ENCODE peak calls at places on chromosomes 4 and X, in four cellular contexts. One of them, this sample, is unnamed.

GRCh38 chrX:20530319-20530979 is 263.7 kb upstream of the RPS6KA3 start:
- DNase-seq in lung: peak; percentile 52
- DNase-seq in NCI-H510A: peak; percentile 12
- DNase-seq in HL-60: no peak
- DNase-seq in this sample: peak; percentile 74

GRCh38 chr4:95255396-95256107 is 293.2 kb downstream of the UNC5C start:
- DNase-seq in lung: no peak
- DNase-seq in NCI-H510A: no peak
- DNase-seq in HL-60: no peak
- DNase-seq in this sample: no peak

GRCh38 chr4:47060561-47060960 is 29.2 kb downstream of the GABRB1 start:
- DNase-seq in lung: no peak
- DNase-seq in NCI-H510A: no peak
- DNase-seq in HL-60: no peak
- DNase-seq in this sample: no peak

GRCh38 chr4:101200561-101200960 is 146.8 kb downstream of the PPP3CA start:
- DNase-seq in lung: no peak
- DNase-seq in NCI-H510A: no peak
- DNase-seq in HL-60: peak; percentile 57
- DNase-seq in this sample: peak; percentile 89

GRCh38 chr4:133969202-133969873 is 232.3 kb downstream of the PABPC4L start:
- DNase-seq in lung: no peak
- DNase-seq in NCI-H510A: no peak
- DNase-seq in HL-60: no peak
- DNase-seq in this sample: peak; percentile 53

GRCh38 chr4:1596393-1596792 is 87.7 kb downstream of the FAM53A start:
- DNase-seq in lung: no peak
- DNase-seq in NCI-H510A: no peak
- DNase-seq in HL-60: no peak
- DNase-seq in this sample: no peak

GRCh38 chr4:82372874-82373815 is 646 bp downstream of the HNRNPD start:
- DNase-seq in lung: peak; percentile 82
- DNase-seq in NCI-H510A: peak; percentile 66
- DNase-seq in HL-60: peak; percentile 49
- DNase-seq in this sample: peak; percentile 83

GRCh38 chr4:25913056-25913850 is 767 bp upstream of the SMIM20 start:
- DNase-seq in lung: peak; percentile 38
- DNase-seq in NCI-H510A: no peak
- DNase-seq in HL-60: peak; percentile 54
- DNase-seq in this sample: peak; percentile 28

GRCh38 chr4:6674500-6675149 is 19.1 kb upstream of the S100P start:
- DNase-seq in lung: no peak
- DNase-seq in NCI-H510A: no peak
- DNase-seq in HL-60: no peak
- DNase-seq in this sample: peak; percentile 56

GRCh38 chr4:186666252-186666651 is 57.4 kb downstream of the FAT1 start:
- DNase-seq in lung: no peak
- DNase-seq in NCI-H510A: no peak
- DNase-seq in HL-60: no peak
- DNase-seq in this sample: no peak

GRCh38 chr4:105966046-105966445 is 70.8 kb downstream of the NPNT start:
- DNase-seq in lung: no peak
- DNase-seq in NCI-H510A: no peak
- DNase-seq in HL-60: no peak
- DNase-seq in this sample: peak; percentile 43

GRCh38 chr4:118286685-118287084 is 66.1 kb downstream of the PRSS12 start:
- DNase-seq in lung: no peak
- DNase-seq in NCI-H510A: no peak
- DNase-seq in HL-60: no peak
- DNase-seq in this sample: no peak

GRCh38 chr4:98027827-98028226 is 115.4 kb downstream of the STPG2 start:
- DNase-seq in lung: no peak
- DNase-seq in NCI-H510A: no peak
- DNase-seq in HL-60: no peak
- DNase-seq in this sample: peak; percentile 1

GRCh38 chrX:19659929-19660328 is 144.6 kb upstream of the MAP3K15 start:
- DNase-seq in lung: no peak
- DNase-seq in NCI-H510A: no peak
- DNase-seq in HL-60: no peak
- DNase-seq in this sample: no peak

GRCh38 chr4:79201976-79202375 is 123.9 kb downstream of the NAA11 start:
- DNase-seq in lung: no peak
- DNase-seq in NCI-H510A: no peak
- DNase-seq in HL-60: no peak
- DNase-seq in this sample: no peak

GRCh38 chr4:78056265-78057129 is 626 bp upstream of the FRAS1 start:
- DNase-seq in lung: peak; percentile 81
- DNase-seq in NCI-H510A: peak; percentile 97
- DNase-seq in HL-60: peak; percentile 7
- DNase-seq in this sample: peak; percentile 95

This sample was measured in foreskin fibroblast.